ENCODE peak calls at places on chromosomes 4 and X, in four cellular contexts. X is epithelial cell of esophagus, A is dorsolateral prefrontal cortex, L is thyroid gland. K is an unnamed sample.

GRCh38 chrX:10619311-10620015 is 922 bp downstream of the MID1 start:
- DNase-seq in X (no peak), A (no peak), L (peak), K (no peak)

GRCh38 chr4:3745886-3746656 is 20.1 kb upstream of the ADRA2C start:
- DNase-seq in X (no peak), A (no peak), L (no peak), K (no peak)

GRCh38 chr4:106337916-106338315 is 21.6 kb downstream of the AIMP1 start:
- DNase-seq in X (no peak), A (no peak), L (no peak), K (no peak)

GRCh38 chrX:34063616-34064015 is 68.5 kb downstream of the FAM47A start:
- DNase-seq in X (peak), A (no peak), L (no peak), K (no peak)

GRCh38 chrX:32048285-32048684 is 976.4 kb upstream of the FTHL17 start:
- DNase-seq in X (no peak), A (no peak), L (no peak), K (no peak)

GRCh38 chr4:123530357-123530756 is 133.8 kb downstream of the SPRY1 start:
- DNase-seq in X (no peak), A (no peak), L (no peak), K (no peak)

GRCh38 chr4:86935833-86936721 is 1.3 kb downstream of the AFF1 start:
- DNase-seq in X (peak), A (no peak), L (peak), K (no peak)

GRCh38 chr4:186651624-186652023 is 72.0 kb downstream of the FAT1 start:
- DNase-seq in X (peak), A (peak), L (no peak), K (no peak)

GRCh38 chr4:5784960-5785611 is 74.1 kb downstream of the EVC start:
- DNase-seq in X (peak), A (no peak), L (no peak), K (no peak)

GRCh38 chr4:95505149-95505548 is 43.6 kb downstream of the UNC5C start:
- DNase-seq in X (no peak), A (no peak), L (no peak), K (no peak)

GRCh38 chrX:111917591-111917990 is 41.6 kb downstream of the TRPC5OS start:
- DNase-seq in X (no peak), A (no peak), L (peak), K (no peak)

GRCh38 chr4:14177987-14178386 is 550.5 kb upstream of the BOD1L1 start:
- DNase-seq in X (no peak), A (no peak), L (peak), K (no peak)

GRCh38 chr4:125789018-125789417 is 474.3 kb downstream of the FAT4 start:
- DNase-seq in X (no peak), A (no peak), L (no peak), K (no peak)

GRCh38 chr4:85474818-85475630 is at the start of gene ARHGAP24:
- DNase-seq in X (peak), A (peak), L (peak), K (peak)

GRCh38 chr4:130183096-130183495 is 1087.1 kb downstream of the C4orf33 start:
- DNase-seq in X (peak), A (no peak), L (no peak), K (no peak)

GRCh38 chrX:81336455-81337144 is 134.7 kb downstream of the SH3BGRL start:
- DNase-seq in X (no peak), A (no peak), L (no peak), K (no peak)

GRCh38 chrX:22109442-22109841 is 77.3 kb downstream of the PHEX start:
- DNase-seq in X (peak), A (no peak), L (no peak), K (no peak)

GRCh38 chr4:110508827-110509446 is 33.0 kb downstream of the ENPEP start:
- DNase-seq in X (peak), A (no peak), L (no peak), K (no peak)
- TF ChIP-seq CTCF in X (peak), A (peak), L (no peak), K (peak)

GRCh38 chr4:54818481-54818880 is 160.7 kb downstream of the KIT start:
- DNase-seq in X (no peak), A (no peak), L (no peak), K (no peak)
- TF ChIP-seq CTCF in X (no peak), A (no peak), L (no peak), K (no peak)

GRCh38 chrX:108735087-108735679 is 1.2 kb downstream of the IRS4 start:
- DNase-seq in X (peak), A (no peak), L (peak), K (no peak)
- TF ChIP-seq CTCF in X (peak), A (no peak), L (peak), K (peak)

GRCh38 chr4:94390804-94391410 is 48.3 kb upstream of the HPGDS start:
- DNase-seq in X (peak), A (no peak), L (no peak), K (no peak)
- TF ChIP-seq CTCF in X (peak), A (peak), L (no peak), K (peak)

GRCh38 chr4:23130845-23131244 is 438.1 kb downstream of the GBA3 start:
- DNase-seq in X (no peak), A (no peak), L (no peak), K (no peak)

GRCh38 chr4:23135792-23136645 is 443.3 kb downstream of the GBA3 start:
- DNase-seq in X (peak), A (no peak), L (no peak), K (peak)
- TF ChIP-seq CTCF in X (peak), A (peak), L (peak), K (peak)